ENCODE peak calls at places on chromosomes 3 and 15, in ten cellular contexts. G is mesendoderm; J is GM23338; E is neural progenitor cell; R is H9; B is cardiac muscle cell; P is NT2/D1; L is stomach; D is naive thymus-derived CD4-positive, alpha-beta T cell; A is breast epithelium. F is an unnamed sample.

GRCh38 chr3:58874795-58875194 is 175.0 kb downstream of the CFAP20DC start:
- DNase-seq in G (no peak), R (no peak), J (no peak), E (no peak), B (no peak), L (no peak), A (no peak), P (no peak), D (no peak), F (no peak)

GRCh38 chr3:183148056-183148455 is 14.5 kb downstream of the LAMP3 start:
- DNase-seq in R (no peak), E (no peak), L (no peak), B (no peak), P (no peak), J (no peak), G (no peak), D (no peak), A (no peak), F (no peak)

GRCh38 chr15:40769310-40770146 is at the start of gene C15orf62:
- DNase-seq in E (no peak), B (no peak), A (peak; percentile 84), J (no peak), G (no peak), P (no peak), R (no peak), L (peak; percentile 73), D (no peak), F (no peak)

GRCh38 chr3:30775070-30775469 is 119.4 kb downstream of the GADL1 start:
- DNase-seq in L (no peak), A (no peak), G (no peak), D (no peak), P (no peak), E (no peak), J (no peak), B (no peak), R (no peak), F (no peak)

GRCh38 chr3:149800693-149801092 is 8.3 kb upstream of the ANKUB1 start:
- DNase-seq in G (no peak), E (no peak), P (no peak), L (no peak), A (no peak), R (no peak), D (no peak), B (no peak), J (no peak), F (no peak)

GRCh38 chr3:155958676-155959075 is 88.2 kb downstream of the GMPS start:
- DNase-seq in G (no peak), J (no peak), L (no peak), A (no peak), E (no peak), R (no peak), P (no peak), D (no peak), B (no peak), F (no peak)

GRCh38 chr15:96474274-96474673 is 143.8 kb downstream of the NR2F2 start:
- DNase-seq in G (no peak), E (no peak), B (no peak), R (no peak), P (no peak), D (no peak), A (no peak), L (no peak), J (no peak), F (no peak)

GRCh38 chr3:45321607-45322391 is 66.6 kb upstream of the LARS2 start:
- DNase-seq in D (no peak), E (no peak), P (no peak), G (peak; percentile 57), B (no peak), J (no peak), R (no peak), L (no peak), A (peak; percentile 22), F (no peak)

GRCh38 chr3:72259755-72260589 is 475.0 kb upstream of the PROK2 start:
- DNase-seq in D (no peak), B (no peak), G (peak; percentile 59), E (no peak), P (no peak), J (no peak), A (no peak), R (no peak), L (no peak), F (no peak)

GRCh38 chr3:134649106-134649705 is 1.6 kb downstream of the KY start:
- DNase-seq in B (no peak), R (peak; percentile 0), L (no peak), G (no peak), D (no peak), A (no peak), J (no peak), P (no peak), E (no peak), F (no peak)

GRCh38 chr3:158794936-158795518 is 6.8 kb upstream of the MFSD1 start:
- DNase-seq in G (peak; percentile 41), E (peak; percentile 37), R (no peak), L (no peak), A (no peak), D (no peak), P (no peak), J (peak; percentile 63), B (no peak), F (no peak)

GRCh38 chr3:57006048-57006709 is 54.3 kb upstream of the SPATA12 start:
- DNase-seq in B (no peak), G (no peak), D (no peak), E (no peak), P (no peak), J (peak; percentile 23), A (no peak), L (no peak), R (no peak), F (no peak)
- H3K4me1 ChIP-seq in B (peaks cover 28% of the 10 kb centered on the region), G (peaks cover 2% of the 10 kb centered on the region), D (no peaks in the 10 kb centered on the region), E (peaks cover 9% of the 10 kb centered on the region), P (peaks cover 16% of the 10 kb centered on the region), J (peaks cover 15% of the 10 kb centered on the region), A (peaks cover 22% of the 10 kb centered on the region), L (peaks cover 27% of the 10 kb centered on the region), R (no peaks in the 10 kb centered on the region), F (no peaks in the 10 kb centered on the region)

GRCh38 chr3:100266531-100266930 is 5.7 kb downstream of the TBC1D23 start:
- DNase-seq in J (no peak), D (no peak), G (no peak), A (no peak), B (no peak), R (no peak), E (no peak), P (no peak), L (no peak), F (no peak)
- H3K4me1 ChIP-seq in J (peaks cover 22% of the 10 kb centered on the region), D (peaks cover 12% of the 10 kb centered on the region), G (no peaks in the 10 kb centered on the region), A (peaks cover 11% of the 10 kb centered on the region), B (no peaks in the 10 kb centered on the region), R (no peaks in the 10 kb centered on the region), E (peaks cover 5% of the 10 kb centered on the region), P (no peaks in the 10 kb centered on the region), L (peaks cover 31% of the 10 kb centered on the region), F (no peaks in the 10 kb centered on the region)

GRCh38 chr3:16379838-16380237 is 114.8 kb downstream of the OXNAD1 start:
- DNase-seq in J (no peak), D (no peak), G (no peak), A (no peak), E (no peak), L (no peak), R (no peak), P (no peak), B (no peak), F (no peak)

GRCh38 chr3:16377847-16378302 is 112.9 kb downstream of the OXNAD1 start:
- DNase-seq in R (no peak), E (no peak), D (no peak), G (no peak), P (no peak), J (peak; percentile 30), L (no peak), A (no peak), B (no peak), F (no peak)

GRCh38 chr3:16378415-16378814 is 113.4 kb downstream of the OXNAD1 start:
- DNase-seq in J (no peak), G (no peak), A (no peak), E (no peak), L (no peak), P (no peak), R (no peak), B (no peak), D (no peak), F (no peak)

GRCh38 chr3:16380421-16380820 is 115.4 kb downstream of the OXNAD1 start:
- DNase-seq in D (no peak), P (no peak), A (no peak), J (no peak), L (no peak), R (no peak), B (no peak), E (no peak), G (no peak), F (no peak)

GRCh38 chr3:16378920-16379319 is 113.9 kb downstream of the OXNAD1 start:
- DNase-seq in R (no peak), B (no peak), A (no peak), L (no peak), D (no peak), E (no peak), P (no peak), J (no peak), G (no peak), F (no peak)
- H3K4me1 ChIP-seq in R (no peaks in the 10 kb centered on the region), B (peaks cover 12% of the 10 kb centered on the region), A (no peaks in the 10 kb centered on the region), L (no peaks in the 10 kb centered on the region), D (peaks cover 60% of the 10 kb centered on the region), E (peaks cover 17% of the 10 kb centered on the region), P (no peaks in the 10 kb centered on the region), J (no peaks in the 10 kb centered on the region), G (peaks cover 5% of the 10 kb centered on the region), F (no peaks in the 10 kb centered on the region)

GRCh38 chr3:48596157-48596556 is 1.0 kb upstream of the COL7A1 start:
- DNase-seq in L (no peak), B (no peak), A (no peak), J (no peak), E (no peak), P (no peak), R (no peak), D (no peak), G (no peak), F (no peak)

GRCh38 chr3:48598323-48599076 is 3.4 kb upstream of the COL7A1 start:
- DNase-seq in D (no peak), P (peak; percentile 61), B (peak; percentile 33), E (no peak), L (no peak), A (peak; percentile 93), J (no peak), R (no peak), G (peak; percentile 91), F (peak; percentile 65)

GRCh38 chr3:48599077-48599501 is 4.0 kb upstream of the COL7A1 start:
- DNase-seq in B (no peak), P (no peak), J (no peak), A (peak; percentile 98), R (no peak), G (no peak), D (no peak), E (no peak), L (no peak), F (no peak)

GRCh38 chr3:48596676-48597407 is 1.7 kb upstream of the COL7A1 start:
- DNase-seq in G (no peak), L (no peak), P (no peak), R (no peak), D (no peak), B (no peak), E (no peak), J (no peak), A (no peak), F (no peak)

DNA sequence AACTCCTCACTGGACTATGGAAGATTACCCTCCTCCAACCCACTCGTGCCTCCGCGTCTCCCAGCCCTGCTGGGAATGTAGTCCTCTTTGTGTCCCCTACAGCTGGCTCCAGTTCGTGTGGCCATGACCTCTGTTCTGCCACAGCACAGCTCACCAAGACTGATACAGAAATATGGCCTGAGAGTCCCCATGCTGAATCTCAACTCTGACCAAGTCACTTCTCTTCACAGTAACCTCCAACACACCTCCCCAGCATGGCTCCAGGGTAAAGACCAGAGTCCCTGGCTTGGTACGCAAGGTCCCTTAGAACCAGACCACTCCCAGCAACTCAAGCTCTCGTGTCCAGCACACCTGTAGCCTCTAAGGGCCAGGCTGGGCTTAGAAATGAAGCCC is 2.3 kb upstream of the COL7A1 start:
- DNase-seq in J (no peak), D (no peak), L (no peak), A (no peak), P (no peak), B (no peak), R (no peak), G (no peak), E (no peak), F (no peak)
- H3K4me1 ChIP-seq in J (peaks cover 17% of the 10 kb centered on the region), D (no peaks in the 10 kb centered on the region), L (peaks cover 29% of the 10 kb centered on the region), A (peaks cover 14% of the 10 kb centered on the region), P (peaks cover 52% of the 10 kb centered on the region), B (peaks cover 6% of the 10 kb centered on the region), R (no peaks in the 10 kb centered on the region), G (peaks cover 9% of the 10 kb centered on the region), E (no peaks in the 10 kb centered on the region), F (peaks cover 72% of the 10 kb centered on the region)